ENCODE peak calls at places on chromosomes 6 and 20, in eight cellular contexts. L is activated T-cell treated with anti-CD3 and anti-CD28 coated beads, Interleukin-2, amount 50 U/mL, for 72 hours; I is activated CD4-positive, alpha-beta T cell treated with anti-CD3 and anti-CD28 coated beads for 48 hours; O is activated gamma-delta T cell; P is fibroblast of gingiva; E is dorsolateral prefrontal cortex; F is RPMI8226; R is progenitor cell of endocrine pancreas. M is an unnamed sample.
A peak's percentile ranks its signal among the peaks of the same experiment; 100 is the strongest.

GRCh38 chr6:44254957-44255808 is 2.1 kb downstream of the SLC35B2 start:
- DNase-seq in L (no peak), I (peak; percentile 55), O (no peak), P (no peak), E (no peak), F (peak; percentile 23), R (no peak), M (no peak)

GRCh38 chr6:36386495-36387439 is 702 bp downstream of the ETV7 start:
- DNase-seq in L (peak; percentile 20), I (peak; percentile 12), O (no peak), P (peak; percentile 39), E (no peak), F (peak; percentile 22), R (no peak), M (no peak)

GRCh38 chr20:11675920-11676617 is 241.6 kb upstream of the BTBD3 start:
- DNase-seq in L (no peak), I (no peak), O (no peak), P (peak; percentile 22), E (no peak), F (no peak), R (no peak), M (no peak)

GRCh38 chr6:84967389-84967788 is 203.0 kb upstream of the TBX18 start:
- DNase-seq in L (no peak), I (no peak), O (no peak), P (peak; percentile 46), E (no peak), F (peak; percentile 3), R (no peak), M (no peak)

GRCh38 chr6:125363360-125364121 is 61.8 kb upstream of the HDDC2 start:
- DNase-seq in L (no peak), I (peak; percentile 9), O (no peak), P (peak; percentile 24), E (peak; percentile 34), F (no peak), R (peak; percentile 26), M (peak; percentile 73)

GRCh38 chr6:36912583-36912982 is 26.8 kb downstream of the C6orf89 start:
- DNase-seq in L (peak; percentile 70), I (peak; percentile 72), O (no peak), P (peak; percentile 83), E (no peak), F (no peak), R (no peak), M (no peak)

GRCh38 chr6:169867751-169868191 is 116.3 kb downstream of the ERMARD start:
- DNase-seq in L (no peak), I (no peak), O (no peak), P (no peak), E (no peak), F (no peak), R (no peak), M (no peak)

GRCh38 chr6:113306552-113307145 is 550.5 kb upstream of the MARCKS start:
- DNase-seq in L (peak; percentile 52), I (peak; percentile 37), O (no peak), P (no peak), E (no peak), F (peak; percentile 29), R (peak; percentile 54), M (no peak)

GRCh38 chr20:32742322-32743236 is 688 bp downstream of the COMMD7 start:
- DNase-seq in L (peak; percentile 31), I (peak; percentile 29), O (no peak), P (no peak), E (no peak), F (no peak), R (no peak), M (no peak)

GRCh38 chr6:33380272-33380981 is 11.2 kb upstream of the KIFC1 start:
- DNase-seq in L (no peak), I (no peak), O (no peak), P (no peak), E (no peak), F (no peak), R (no peak), M (no peak)

M was measured in mesothelial cell of epicardium.